ENCODE peak calls at places on chromosomes 1 and 21, in five cellular contexts. F, Y, N, S and M are unnamed samples.

GRCh38 chr1:84715620-84716019 is 25.4 kb upstream of the SSX2IP start:
- DNase-seq in S (no peak), F (no peak), N (no peak), Y (no peak), M (no peak)

GRCh38 chr21:17461014-17461413 is 51.8 kb upstream of the CXADR start:
- DNase-seq in Y (no peak), S (no peak), F (peak), N (peak), M (peak)

GRCh38 chr1:87094238-87094637 is 179.8 kb downstream of the HS2ST1 start:
- DNase-seq in F (no peak), S (no peak), Y (no peak), N (no peak), M (no peak)

GRCh38 chr1:99266731-99267130 is 2.4 kb downstream of the PLPPR4 start:
- DNase-seq in N (no peak), Y (no peak), S (no peak), F (peak), M (no peak)

GRCh38 chr1:152543808-152544207 is 22.8 kb downstream of the LCE3E start:
- DNase-seq in S (no peak), F (no peak), N (no peak), Y (no peak), M (no peak)

GRCh38 chr1:222064388-222065201 is 322.7 kb upstream of the DUSP10 start:
- DNase-seq in Y (no peak), S (no peak), F (peak), N (no peak), M (no peak)

GRCh38 chr1:41800237-41800902 is 118.4 kb downstream of the HIVEP3 start:
- DNase-seq in F (no peak), Y (no peak), S (no peak), N (no peak), M (no peak)

GRCh38 chr1:41496080-41497055 is 11.9 kb upstream of the EDN2 start:
- DNase-seq in N (peak), Y (no peak), F (peak), S (no peak), M (no peak)